ENCODE peak calls at places on chromosomes 7 and 10, in seven cellular contexts. Y is NCI-H345; P is hippocampal formation; B is stimulated activated CD4-positive, alpha-beta T cell treated with anti-CD3 and anti-CD28 coated beads, Interleukin-1b, Interleukin-23, amount 100 ng/mL, for 24 hours; A is HTR-8/SVneo; H is HT-29; W is cardiac fibroblast. M is an unnamed sample.

GRCh38 chr7:26156454-26157365 is 4.7 kb downstream of the NFE2L3 start:
- DNase-seq in Y (no peak), A (peak; percentile 81), B (no peak), W (peak; percentile 95), H (peak; percentile 86), P (no peak), M (peak; percentile 28)

GRCh38 chr7:151139071-151139521 is 28.4 kb downstream of the GBX1 start:
- DNase-seq in A (no peak), B (no peak), H (no peak), W (no peak), P (no peak), Y (no peak), M (no peak)

GRCh38 chr7:143263266-143264195 is at the start of gene GSTK1:
- DNase-seq in Y (peak; percentile 55), B (peak; percentile 55), W (peak; percentile 64), A (peak; percentile 75), P (peak; percentile 82), H (peak; percentile 83), M (peak; percentile 32)

GRCh38 chr7:142959202-142959601 is 3.0 kb downstream of the KEL start:
- DNase-seq in B (no peak), Y (no peak), W (no peak), P (no peak), A (no peak), H (no peak), M (no peak)

GRCh38 chr10:30231071-30231652 is 117.9 kb downstream of the MTPAP start:
- DNase-seq in A (no peak), P (no peak), B (no peak), W (no peak), Y (no peak), H (peak; percentile 37), M (no peak)

GRCh38 chr7:542935-543789 is 23.5 kb upstream of the PDGFA start:
- DNase-seq in A (peak; percentile 93), B (no peak), Y (no peak), W (peak; percentile 97), H (peak; percentile 39), P (no peak), M (no peak)

GRCh38 chr7:153604-154003 is 38.8 kb upstream of the FAM20C start:
- DNase-seq in W (no peak), B (no peak), H (no peak), P (no peak), Y (no peak), A (no peak), M (no peak)

GRCh38 chr10:34106356-34106885 is 708.7 kb downstream of the PARD3 start:
- DNase-seq in H (no peak), W (no peak), P (no peak), B (no peak), A (no peak), Y (no peak), M (no peak)

GRCh38 chr7:110856704-110857103 is 234.2 kb upstream of the LRRN3 start:
- DNase-seq in B (no peak), A (no peak), Y (no peak), H (no peak), P (no peak), W (peak; percentile 12), M (no peak)

GRCh38 chr7:74372511-74373111 is 81.1 kb upstream of the GTF2IRD1 start:
- DNase-seq in P (peak; percentile 77), H (no peak), W (no peak), B (no peak), A (no peak), Y (no peak), M (no peak)

GRCh38 chr7:48786951-48787350 is 137.4 kb upstream of the CDC14C start:
- DNase-seq in A (no peak), B (no peak), W (no peak), P (no peak), H (no peak), Y (peak; percentile 93), M (no peak)

GRCh38 chr10:4283841-4284610 is 499.0 kb upstream of the KLF6 start:
- DNase-seq in H (no peak), Y (no peak), A (no peak), B (no peak), P (no peak), W (peak; percentile 60), M (no peak)